ENCODE peak calls at places on chromosomes 3 and 15, in six cellular contexts. K is HepG2, A is DND-41, Y is Karpas-422, W is colonic mucosa, J is GM12878. O is an unnamed sample.

GRCh38 chr3:294096-294495 is 97.5 kb downstream of the CHL1 start:
- DNase-seq in K (no peak), A (no peak), Y (no peak), W (no peak), J (no peak), O (peak)

GRCh38 chr3:69288161-69288895 is 97.6 kb downstream of the FRMD4B start:
- DNase-seq in K (no peak), A (no peak), Y (no peak), W (no peak), J (no peak), O (no peak)

GRCh38 chr3:175495331-175495730 is 636.2 kb downstream of the NAALADL2 start:
- DNase-seq in K (no peak), A (no peak), Y (no peak), W (no peak), J (no peak), O (no peak)

GRCh38 chr3:124783696-124784095 is 53.4 kb downstream of the UMPS start:
- DNase-seq in K (no peak), A (no peak), Y (no peak), W (no peak), J (no peak), O (no peak)

GRCh38 chr3:50272911-50273688 is 4.2 kb downstream of the SEMA3B start:
- DNase-seq in K (peak), A (peak), Y (peak), W (peak), J (peak), O (no peak)

GRCh38 chr3:32842987-32843386 is 25.2 kb downstream of the TRIM71 start:
- DNase-seq in K (no peak), A (no peak), Y (no peak), W (no peak), J (no peak), O (no peak)

GRCh38 chr3:13347390-13347966 is 72.6 kb downstream of the NUP210 start:
- DNase-seq in K (no peak), A (peak), Y (no peak), W (no peak), J (no peak), O (no peak)

GRCh38 chr3:168424059-168424765 is 328.5 kb upstream of the GOLIM4 start:
- DNase-seq in K (no peak), A (no peak), Y (no peak), W (no peak), J (no peak), O (no peak)

GRCh38 chr15:38622317-38622716 is 57.7 kb upstream of the RASGRP1 start:
- DNase-seq in K (no peak), A (no peak), Y (no peak), W (peak), J (no peak), O (no peak)

GRCh38 chr3:74711913-74712512 is 97.6 kb upstream of the CNTN3 start:
- DNase-seq in K (no peak), A (no peak), Y (no peak), W (no peak), J (no peak), O (no peak)

GRCh38 chr3:57983734-57984518 is 24.3 kb upstream of the FLNB start:
- DNase-seq in K (peak), A (peak), Y (peak), W (peak), J (peak), O (no peak)

GRCh38 chr3:69199942-69200341 is 77.5 kb upstream of the LMOD3 start:
- DNase-seq in K (no peak), A (no peak), Y (no peak), W (no peak), J (no peak), O (no peak)

GRCh38 chr3:148716657-148717056 is 19.0 kb downstream of the AGTR1 start:
- DNase-seq in K (no peak), A (no peak), Y (no peak), W (no peak), J (no peak), O (no peak)

GRCh38 chr3:192904632-192905289 is 12.9 kb downstream of the MB21D2 start:
- DNase-seq in K (no peak), A (no peak), Y (no peak), W (no peak), J (no peak), O (no peak)
- H3K9ac ChIP-seq in K (no peak), A (no peak), Y (no peak), W (no peak), J (no peak), O (no peak)

DNA sequence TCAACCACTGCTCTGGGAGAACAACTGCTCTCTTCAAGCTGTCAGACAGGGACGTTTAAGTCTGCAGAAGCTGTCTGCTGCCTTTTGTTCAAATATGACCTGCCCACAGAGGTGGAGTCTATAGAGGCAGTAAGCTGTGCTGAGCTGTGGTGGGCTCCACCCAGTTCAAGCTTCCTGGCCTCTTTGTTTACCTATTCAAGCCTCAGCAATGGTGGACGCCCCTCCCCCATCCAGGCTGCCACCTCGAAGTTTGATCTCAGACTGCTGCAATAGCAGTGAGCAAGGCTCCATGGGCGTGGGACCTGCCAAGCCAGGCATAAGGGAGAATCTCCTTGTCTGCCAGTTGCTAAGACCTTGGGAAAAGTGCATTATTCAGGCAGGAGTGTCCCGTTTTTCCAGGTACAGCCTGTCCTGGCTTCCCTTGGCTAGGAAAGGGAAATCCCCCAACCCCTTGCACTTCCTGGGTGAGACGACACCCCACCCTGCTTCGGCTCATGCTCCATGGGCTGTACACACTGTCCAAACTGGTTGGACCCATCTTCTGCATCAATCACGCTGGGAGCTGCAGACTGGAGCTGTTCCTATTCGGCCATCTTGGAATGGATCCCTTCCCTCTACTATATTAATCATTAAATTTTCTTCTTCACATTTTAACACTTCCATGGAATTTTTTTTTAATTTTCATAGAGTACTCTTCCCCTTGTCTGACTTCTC is 167.0 kb upstream of the UBE2E2 start:
- DNase-seq in K (peak), A (peak), Y (no peak), W (peak), J (no peak), O (no peak)
- H3K27ac ChIP-seq in K (no peak), A (no peak), Y (no peak), W (no peak), J (no peak), O (no peak)

DNA sequence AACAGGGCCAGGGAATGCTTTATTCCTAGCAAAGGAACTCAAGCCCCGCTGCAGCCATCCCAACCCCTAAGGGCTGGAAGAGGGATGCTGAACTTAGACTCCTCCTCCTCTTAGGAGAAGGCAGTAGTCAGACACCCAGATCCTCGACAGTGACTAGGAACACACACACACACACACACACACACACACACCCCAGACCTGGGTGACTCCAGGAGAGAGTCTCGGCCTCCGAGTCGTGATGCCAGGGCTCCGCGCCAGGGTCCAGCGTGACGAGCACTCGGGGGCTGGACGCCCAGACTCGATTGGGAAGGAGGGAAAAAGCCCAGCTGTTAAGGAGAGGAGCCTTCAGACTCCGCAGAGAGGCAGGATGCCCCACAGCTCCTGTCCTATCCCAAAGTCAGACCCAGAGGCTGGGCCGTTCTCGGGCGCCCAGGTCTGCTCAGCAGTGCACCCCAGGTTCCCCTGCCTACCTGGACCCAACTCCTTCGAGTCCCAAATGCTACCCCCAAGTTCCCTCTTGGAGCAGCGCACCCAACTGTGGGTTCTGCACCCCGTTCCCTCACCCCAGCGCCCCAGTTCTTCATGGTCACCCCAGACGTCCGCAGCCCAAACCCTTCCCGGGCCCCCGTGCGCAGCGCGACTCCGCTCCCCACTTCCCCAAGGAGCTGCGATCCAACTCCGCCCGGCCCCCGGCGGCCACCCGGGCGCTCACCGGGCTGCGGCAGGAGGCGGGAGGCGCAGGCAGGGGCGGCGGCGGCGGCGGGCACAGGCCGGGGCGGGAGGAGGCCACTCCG is 421 bp downstream of the BMF start:
- DNase-seq in K (no peak), A (no peak), Y (peak), W (peak), J (no peak), O (no peak)
- H3K9ac ChIP-seq in K (peak), A (peak), Y (peak), W (peak), J (peak), O (peak)

GRCh38 chr3:186236357-186237020 is 125.5 kb downstream of the DGKG start:
- DNase-seq in K (no peak), A (no peak), Y (no peak), W (no peak), J (no peak), O (no peak)
- H3K27ac ChIP-seq in K (no peak), A (no peak), Y (no peak), W (no peak), J (peak), O (no peak)

GRCh38 chr3:186617038-186617934 is 4.4 kb downstream of the AHSG start:
- DNase-seq in K (peak), A (peak), Y (peak), W (peak), J (peak), O (peak)
- H3K9ac ChIP-seq in K (no peak), A (peak), Y (peak), W (peak), J (no peak), O (peak)

GRCh38 chr15:61742591-61742990 is 317.7 kb downstream of the VPS13C start:
- DNase-seq in K (no peak), A (no peak), Y (no peak), W (no peak), J (no peak), O (peak)
- H3K27ac ChIP-seq in K (no peak), A (no peak), Y (no peak), W (no peak), J (no peak), O (no peak)

GRCh38 chr3:26099692-26100091 is 309.8 kb downstream of the OXSM start:
- DNase-seq in K (no peak), A (no peak), Y (no peak), W (no peak), J (no peak), O (no peak)

GRCh38 chr3:26104856-26105255 is 315.0 kb downstream of the OXSM start:
- DNase-seq in K (no peak), A (no peak), Y (peak), W (no peak), J (peak), O (no peak)

GRCh38 chr3:26100176-26100575 is 310.3 kb downstream of the OXSM start:
- DNase-seq in K (no peak), A (no peak), Y (peak), W (no peak), J (no peak), O (no peak)

GRCh38 chr3:26106119-26106690 is 316.3 kb downstream of the OXSM start:
- DNase-seq in K (no peak), A (no peak), Y (no peak), W (no peak), J (peak), O (no peak)

GRCh38 chr3:26102376-26103110 is 312.7 kb downstream of the OXSM start:
- DNase-seq in K (no peak), A (no peak), Y (peak), W (no peak), J (no peak), O (no peak)
- H3K9ac ChIP-seq in K (no peak), A (no peak), Y (peak), W (no peak), J (no peak), O (no peak)

GRCh38 chr3:194900886-194901522 is 215.3 kb downstream of the FAM43A start:
- DNase-seq in K (no peak), A (no peak), Y (no peak), W (no peak), J (no peak), O (no peak)
- H3K27ac ChIP-seq in K (no peak), A (no peak), Y (no peak), W (no peak), J (no peak), O (no peak)

GRCh38 chr15:45376300-45376928 is 1.9 kb downstream of the GATM start:
- DNase-seq in K (no peak), A (no peak), Y (no peak), W (no peak), J (no peak), O (no peak)
- H3K9ac ChIP-seq in K (no peak), A (no peak), Y (no peak), W (peak), J (no peak), O (no peak)